ENCODE peak calls at places on chromosome 4, in four cellular contexts. One of them, this sample, is unnamed.

GRCh38 chr4:165360041-165360782 is 18.6 kb upstream of the CPE start:
- DNase-seq in upper lobe of right lung: no peak
- DNase-seq in suprapubic skin: no peak
- DNase-seq in uterus: no peak
- DNase-seq in this sample: no peak

GRCh38 chr4:175646802-175647201 is 165.3 kb downstream of the GPM6A start:
- DNase-seq in upper lobe of right lung: no peak
- DNase-seq in suprapubic skin: no peak
- DNase-seq in uterus: no peak
- DNase-seq in this sample: no peak

GRCh38 chr4:72312032-72312650 is 256.9 kb downstream of the ADAMTS3 start:
- DNase-seq in upper lobe of right lung: no peak
- DNase-seq in suprapubic skin: peak; percentile 72
- DNase-seq in uterus: peak; percentile 76
- DNase-seq in this sample: no peak

GRCh38 chr4:8237256-8237989 is 32.1 kb upstream of the HTRA3 start:
- DNase-seq in upper lobe of right lung: no peak
- DNase-seq in suprapubic skin: no peak
- DNase-seq in uterus: no peak
- DNase-seq in this sample: no peak

GRCh38 chr4:88823058-88823919 is 125.7 kb upstream of the NAP1L5 start:
- DNase-seq in upper lobe of right lung: peak; percentile 89
- DNase-seq in suprapubic skin: peak; percentile 87
- DNase-seq in uterus: peak; percentile 94
- DNase-seq in this sample: peak; percentile 80

GRCh38 chr4:16636911-16637630 is 261.4 kb downstream of the LDB2 start:
- DNase-seq in upper lobe of right lung: no peak
- DNase-seq in suprapubic skin: no peak
- DNase-seq in uterus: no peak
- DNase-seq in this sample: no peak

GRCh38 chr4:75180790-75181776 is 248.2 kb downstream of the PARM1 start:
- DNase-seq in upper lobe of right lung: no peak
- DNase-seq in suprapubic skin: no peak
- DNase-seq in uterus: no peak
- DNase-seq in this sample: no peak

GRCh38 chr4:21879187-21879586 is 69.4 kb downstream of the KCNIP4 start:
- DNase-seq in upper lobe of right lung: no peak
- DNase-seq in suprapubic skin: no peak
- DNase-seq in uterus: no peak
- DNase-seq in this sample: no peak

GRCh38 chr4:2624782-2625548 is 88.5 kb downstream of the FAM193A start:
- DNase-seq in upper lobe of right lung: peak; percentile 40
- DNase-seq in suprapubic skin: peak; percentile 50
- DNase-seq in uterus: no peak
- DNase-seq in this sample: no peak

GRCh38 chr4:150385606-150386005 is 196.3 kb upstream of the MAB21L2 start:
- DNase-seq in upper lobe of right lung: no peak
- DNase-seq in suprapubic skin: no peak
- DNase-seq in uterus: no peak
- DNase-seq in this sample: no peak

GRCh38 chr4:153084939-153085630 is 119.2 kb upstream of the TRIM2 start:
- DNase-seq in upper lobe of right lung: peak; percentile 86
- DNase-seq in suprapubic skin: peak; percentile 87
- DNase-seq in uterus: peak; percentile 55
- DNase-seq in this sample: peak; percentile 66

GRCh38 chr4:156329779-156330178 is 376.1 kb upstream of the CTSO start:
- DNase-seq in upper lobe of right lung: no peak
- DNase-seq in suprapubic skin: no peak
- DNase-seq in uterus: no peak
- DNase-seq in this sample: no peak

GRCh38 chr4:91058345-91058744 is 931.2 kb downstream of the CCSER1 start:
- DNase-seq in upper lobe of right lung: no peak
- DNase-seq in suprapubic skin: no peak
- DNase-seq in uterus: no peak
- DNase-seq in this sample: no peak

GRCh38 chr4:177566691-177567090 is 124.5 kb upstream of the AGA start:
- DNase-seq in upper lobe of right lung: no peak
- DNase-seq in suprapubic skin: no peak
- DNase-seq in uterus: no peak
- DNase-seq in this sample: no peak

GRCh38 chr4:70734971-70735370 is 13.2 kb downstream of the RUFY3 start:
- DNase-seq in upper lobe of right lung: no peak
- DNase-seq in suprapubic skin: no peak
- DNase-seq in uterus: no peak
- DNase-seq in this sample: no peak

GRCh38 chr4:145497199-145498149 is 15.8 kb downstream of the SMAD1 start:
- DNase-seq in upper lobe of right lung: no peak
- DNase-seq in suprapubic skin: no peak
- DNase-seq in uterus: no peak
- DNase-seq in this sample: no peak

GRCh38 chr4:155402941-155403340 is 26.2 kb upstream of the MAP9 start:
- DNase-seq in upper lobe of right lung: no peak
- DNase-seq in suprapubic skin: no peak
- DNase-seq in uterus: no peak
- DNase-seq in this sample: no peak

GRCh38 chr4:68077737-68078136 is 51.9 kb downstream of the TMPRSS11F start:
- DNase-seq in upper lobe of right lung: no peak
- DNase-seq in suprapubic skin: no peak
- DNase-seq in uterus: no peak
- DNase-seq in this sample: no peak

GRCh38 chr4:86594559-86595425 is 677 bp downstream of the PTPN13 start:
- DNase-seq in upper lobe of right lung: peak; percentile 67
- DNase-seq in suprapubic skin: peak; percentile 77
- DNase-seq in uterus: peak; percentile 55
- DNase-seq in this sample: peak; percentile 47

GRCh38 chr4:13559414-13559813 is 15.1 kb upstream of the NKX3-2 start:
- DNase-seq in upper lobe of right lung: no peak
- DNase-seq in suprapubic skin: no peak
- DNase-seq in uterus: no peak
- DNase-seq in this sample: no peak

GRCh38 chr4:19844436-19844835 is 407.3 kb upstream of the SLIT2 start:
- DNase-seq in upper lobe of right lung: no peak
- DNase-seq in suprapubic skin: no peak
- DNase-seq in uterus: no peak
- DNase-seq in this sample: no peak

GRCh38 chr4:53005149-53005546 is 143.0 kb downstream of the RASL11B start:
- DNase-seq in upper lobe of right lung: no peak
- DNase-seq in suprapubic skin: no peak
- DNase-seq in uterus: no peak
- DNase-seq in this sample: no peak

GRCh38 chr4:80138556-80139538 is 58.5 kb upstream of the PRDM8 start:
- DNase-seq in upper lobe of right lung: no peak
- DNase-seq in suprapubic skin: no peak
- DNase-seq in uterus: no peak
- DNase-seq in this sample: peak; percentile 50

GRCh38 chr4:80215449-80216052 is 18.2 kb downstream of the PRDM8 start:
- DNase-seq in upper lobe of right lung: no peak
- DNase-seq in suprapubic skin: no peak
- DNase-seq in uterus: no peak
- DNase-seq in this sample: no peak

GRCh38 chr4:65670331-65671031 is at the start of gene EPHA5:
- DNase-seq in upper lobe of right lung: peak; percentile 72
- DNase-seq in suprapubic skin: peak; percentile 73
- DNase-seq in uterus: peak; percentile 20
- DNase-seq in this sample: no peak

GRCh38 chr4:116358633-116359222 is 726.6 kb downstream of the TRAM1L1 start:
- DNase-seq in upper lobe of right lung: no peak
- DNase-seq in suprapubic skin: no peak
- DNase-seq in uterus: no peak
- DNase-seq in this sample: no peak

GRCh38 chr4:24816797-24817196 is 21.4 kb downstream of the SOD3 start:
- DNase-seq in upper lobe of right lung: no peak
- DNase-seq in suprapubic skin: no peak
- DNase-seq in uterus: no peak
- DNase-seq in this sample: no peak

GRCh38 chr4:929970-930625 is 2.0 kb downstream of the GAK start:
- DNase-seq in upper lobe of right lung: peak; percentile 22
- DNase-seq in suprapubic skin: no peak
- DNase-seq in uterus: no peak
- DNase-seq in this sample: no peak

GRCh38 chr4:931960-932712 is at the start of the genes GAK and TMEM175:
- DNase-seq in upper lobe of right lung: peak; percentile 99
- DNase-seq in suprapubic skin: peak; percentile 96
- DNase-seq in uterus: peak; percentile 93
- DNase-seq in this sample: peak; percentile 95

GRCh38 chr4:930827-931193 is 1.3 kb downstream of the GAK start:
- DNase-seq in upper lobe of right lung: peak; percentile 13
- DNase-seq in suprapubic skin: no peak
- DNase-seq in uterus: no peak
- DNase-seq in this sample: no peak

GRCh38 chr4:931194-931959 is 739 bp downstream of the GAK start:
- DNase-seq in upper lobe of right lung: peak; percentile 74
- DNase-seq in suprapubic skin: no peak
- DNase-seq in uterus: no peak
- DNase-seq in this sample: no peak

GRCh38 chr4:932713-933070 is 432 bp downstream of the TMEM175 start:
- DNase-seq in upper lobe of right lung: no peak
- DNase-seq in suprapubic skin: no peak
- DNase-seq in uterus: no peak
- DNase-seq in this sample: no peak
- TF ChIP-seq CTCF in upper lobe of right lung: no peak
- TF ChIP-seq CTCF in suprapubic skin: no peak
- TF ChIP-seq CTCF in uterus: no peak
- TF ChIP-seq CTCF in this sample: no peak

GRCh38 chr4:139082750-139083532 is 67.4 kb downstream of the NOCT start:
- DNase-seq in upper lobe of right lung: peak; percentile 96
- DNase-seq in suprapubic skin: peak; percentile 98
- DNase-seq in uterus: peak; percentile 95
- DNase-seq in this sample: peak; percentile 91

GRCh38 chr4:139085141-139085540 is 69.6 kb downstream of the NOCT start:
- DNase-seq in upper lobe of right lung: no peak
- DNase-seq in suprapubic skin: no peak
- DNase-seq in uterus: no peak
- DNase-seq in this sample: no peak

GRCh38 chr4:139078926-139079325 is 63.3 kb downstream of the NOCT start:
- DNase-seq in upper lobe of right lung: no peak
- DNase-seq in suprapubic skin: no peak
- DNase-seq in uterus: no peak
- DNase-seq in this sample: no peak

GRCh38 chr4:139084425-139085093 is 69.0 kb downstream of the NOCT start:
- DNase-seq in upper lobe of right lung: no peak
- DNase-seq in suprapubic skin: no peak
- DNase-seq in uterus: no peak
- DNase-seq in this sample: no peak

DNA sequence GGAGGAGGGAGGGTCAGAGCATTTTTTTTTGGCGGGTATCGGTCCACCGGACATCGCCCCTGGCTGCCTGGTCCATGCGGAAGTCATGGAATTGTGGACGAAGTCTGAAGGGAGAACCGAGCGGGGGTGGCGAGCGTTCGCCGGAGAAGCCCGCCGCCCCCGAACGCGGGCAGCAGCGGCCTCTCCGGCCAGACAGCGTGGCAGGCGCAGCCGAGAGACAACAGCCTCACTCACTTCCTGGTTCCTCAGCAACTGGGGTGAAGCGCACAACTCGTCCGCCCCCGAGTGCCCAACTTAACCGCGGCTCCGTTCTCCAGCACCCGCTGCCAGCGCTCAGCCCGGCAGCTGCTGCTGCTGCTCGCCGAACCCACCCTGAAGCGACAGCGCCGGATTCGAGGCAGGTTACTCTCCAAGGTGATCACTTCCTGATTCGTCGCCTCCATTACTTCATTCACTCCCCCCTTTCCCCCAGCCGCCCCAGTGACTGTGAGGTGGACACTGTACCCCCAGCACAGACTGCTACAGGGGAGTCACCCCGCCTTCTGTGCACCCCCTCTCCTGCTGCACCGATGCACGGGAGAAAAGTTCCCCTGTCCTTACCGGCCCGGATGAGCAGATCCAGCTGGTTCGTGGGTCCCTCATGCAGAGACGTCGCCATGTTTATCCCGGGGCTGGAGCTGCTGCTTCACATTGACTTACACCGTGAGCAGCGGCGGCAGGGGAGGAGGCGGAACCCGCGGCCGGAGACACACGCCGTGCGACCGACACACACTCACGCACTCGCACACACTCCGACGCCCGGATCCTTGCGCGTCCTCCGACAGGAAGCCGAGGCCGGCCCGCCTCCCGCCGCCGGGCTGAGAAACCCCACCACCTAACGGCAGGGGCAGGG is 68.2 kb downstream of the NOCT start:
- DNase-seq in upper lobe of right lung: peak; percentile 95
- DNase-seq in suprapubic skin: peak; percentile 93
- DNase-seq in uterus: peak; percentile 87
- DNase-seq in this sample: peak; percentile 80
- TF ChIP-seq CTCF in upper lobe of right lung: peak; percentile 35
- TF ChIP-seq CTCF in suprapubic skin: no peak
- TF ChIP-seq CTCF in uterus: peak; percentile 46
- TF ChIP-seq CTCF in this sample: no peak

GRCh38 chr4:44580231-44580630 is 71.2 kb downstream of the YIPF7 start:
- DNase-seq in upper lobe of right lung: no peak
- DNase-seq in suprapubic skin: no peak
- DNase-seq in uterus: no peak
- DNase-seq in this sample: no peak

GRCh38 chr4:44578954-44579353 is 72.5 kb downstream of the YIPF7 start:
- DNase-seq in upper lobe of right lung: no peak
- DNase-seq in suprapubic skin: no peak
- DNase-seq in uterus: no peak
- DNase-seq in this sample: no peak

DNA sequence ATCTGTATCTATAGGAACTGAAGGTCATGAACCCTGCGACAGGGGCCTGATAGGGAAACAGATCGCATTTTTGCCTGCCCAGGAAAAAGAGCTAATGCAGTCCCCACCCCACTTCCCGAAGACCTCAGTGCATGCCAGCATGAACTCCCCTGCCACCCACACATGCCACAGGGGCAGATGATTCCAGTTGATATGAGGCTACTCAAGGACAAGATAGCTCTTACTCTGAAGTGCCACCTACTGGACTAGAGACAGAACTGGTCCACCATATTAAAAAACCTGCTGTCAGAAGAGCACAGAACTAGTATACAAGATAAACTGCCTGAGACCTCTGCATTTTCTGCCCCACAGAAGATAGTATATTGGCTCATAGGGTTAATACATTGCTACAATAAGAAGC is 68.0 kb downstream of the YIPF7 start:
- DNase-seq in upper lobe of right lung: no peak
- DNase-seq in suprapubic skin: no peak
- DNase-seq in uterus: no peak
- DNase-seq in this sample: no peak
- TF ChIP-seq CTCF in upper lobe of right lung: no peak
- TF ChIP-seq CTCF in suprapubic skin: no peak
- TF ChIP-seq CTCF in uterus: no peak
- TF ChIP-seq CTCF in this sample: no peak

GRCh38 chr4:121674696-121675095 is 22.1 kb downstream of the ANXA5 start:
- DNase-seq in upper lobe of right lung: no peak
- DNase-seq in suprapubic skin: no peak
- DNase-seq in uterus: no peak
- DNase-seq in this sample: no peak

GRCh38 chr4:121676388-121677075 is 20.2 kb downstream of the ANXA5 start:
- DNase-seq in upper lobe of right lung: no peak
- DNase-seq in suprapubic skin: no peak
- DNase-seq in uterus: no peak
- DNase-seq in this sample: no peak

GRCh38 chr4:121674191-121674590 is 22.6 kb downstream of the ANXA5 start:
- DNase-seq in upper lobe of right lung: no peak
- DNase-seq in suprapubic skin: no peak
- DNase-seq in uterus: no peak
- DNase-seq in this sample: no peak

GRCh38 chr4:121677524-121677923 is 19.3 kb downstream of the ANXA5 start:
- DNase-seq in upper lobe of right lung: no peak
- DNase-seq in suprapubic skin: no peak
- DNase-seq in uterus: no peak
- DNase-seq in this sample: no peak

GRCh38 chr4:121675715-121676114 is 21.1 kb downstream of the ANXA5 start:
- DNase-seq in upper lobe of right lung: no peak
- DNase-seq in suprapubic skin: no peak
- DNase-seq in uterus: no peak
- DNase-seq in this sample: no peak
- TF ChIP-seq CTCF in upper lobe of right lung: no peak
- TF ChIP-seq CTCF in suprapubic skin: no peak
- TF ChIP-seq CTCF in uterus: no peak
- TF ChIP-seq CTCF in this sample: no peak

This sample was measured in CD14-positive monocyte.